ENCODE peak calls at places on chromosomes 11 and 22, in nine cellular contexts. One of them, this sample, is unnamed.

GRCh38 chr11:66510990-66511339 is 530 bp downstream of the BBS1 start:
- DNase-seq in NAMALWA: no peak
- DNase-seq in pons: no peak
- DNase-seq in astrocyte of the spinal cord: no peak
- DNase-seq in colonic mucosa: no peak
- DNase-seq in ovary: no peak
- DNase-seq in head of caudate nucleus: peak
- DNase-seq in CD4-positive, CD25-positive, alpha-beta regulatory T cell: no peak
- DNase-seq in fibroblast of lung: no peak
- DNase-seq in this sample: no peak

GRCh38 chr11:8251767-8252295 is 11.8 kb downstream of the LMO1 start:
- DNase-seq in pons: no peak
- DNase-seq in astrocyte of the spinal cord: no peak
- DNase-seq in head of caudate nucleus: no peak
- DNase-seq in ovary: no peak
- DNase-seq in CD4-positive, CD25-positive, alpha-beta regulatory T cell: no peak
- DNase-seq in NAMALWA: no peak
- DNase-seq in fibroblast of lung: no peak
- DNase-seq in colonic mucosa: no peak
- DNase-seq in this sample: no peak

GRCh38 chr22:24128631-24129601 is 52.4 kb upstream of the SUSD2 start:
- DNase-seq in pons: no peak
- DNase-seq in fibroblast of lung: no peak
- DNase-seq in head of caudate nucleus: no peak
- DNase-seq in NAMALWA: no peak
- DNase-seq in colonic mucosa: no peak
- DNase-seq in ovary: no peak
- DNase-seq in CD4-positive, CD25-positive, alpha-beta regulatory T cell: no peak
- DNase-seq in astrocyte of the spinal cord: no peak
- DNase-seq in this sample: no peak

GRCh38 chr11:88618716-88619462 is 281.4 kb upstream of the CTSC start:
- DNase-seq in NAMALWA: no peak
- DNase-seq in colonic mucosa: no peak
- DNase-seq in head of caudate nucleus: no peak
- DNase-seq in fibroblast of lung: no peak
- DNase-seq in CD4-positive, CD25-positive, alpha-beta regulatory T cell: no peak
- DNase-seq in astrocyte of the spinal cord: no peak
- DNase-seq in pons: no peak
- DNase-seq in ovary: no peak
- DNase-seq in this sample: no peak

GRCh38 chr11:1570896-1571759 is 943 bp downstream of the DUSP8 start:
- DNase-seq in CD4-positive, CD25-positive, alpha-beta regulatory T cell: no peak
- DNase-seq in NAMALWA: no peak
- DNase-seq in fibroblast of lung: no peak
- DNase-seq in head of caudate nucleus: no peak
- DNase-seq in colonic mucosa: peak
- DNase-seq in pons: no peak
- DNase-seq in astrocyte of the spinal cord: no peak
- DNase-seq in ovary: no peak
- DNase-seq in this sample: no peak

GRCh38 chr11:26849009-26849408 is 127.1 kb upstream of the SLC5A12 start:
- DNase-seq in fibroblast of lung: no peak
- DNase-seq in CD4-positive, CD25-positive, alpha-beta regulatory T cell: no peak
- DNase-seq in head of caudate nucleus: no peak
- DNase-seq in pons: no peak
- DNase-seq in NAMALWA: no peak
- DNase-seq in colonic mucosa: no peak
- DNase-seq in astrocyte of the spinal cord: no peak
- DNase-seq in ovary: no peak
- DNase-seq in this sample: no peak

GRCh38 chr11:11279956-11280689 is 72.9 kb downstream of the CSNK2A3 start:
- DNase-seq in CD4-positive, CD25-positive, alpha-beta regulatory T cell: no peak
- DNase-seq in NAMALWA: no peak
- DNase-seq in astrocyte of the spinal cord: peak
- DNase-seq in colonic mucosa: no peak
- DNase-seq in fibroblast of lung: peak
- DNase-seq in pons: no peak
- DNase-seq in head of caudate nucleus: no peak
- DNase-seq in ovary: no peak
- DNase-seq in this sample: no peak

GRCh38 chr11:2587976-2588748 is 111.6 kb downstream of the KCNQ1OT1 start:
- DNase-seq in astrocyte of the spinal cord: no peak
- DNase-seq in ovary: peak
- DNase-seq in CD4-positive, CD25-positive, alpha-beta regulatory T cell: no peak
- DNase-seq in pons: no peak
- DNase-seq in fibroblast of lung: no peak
- DNase-seq in NAMALWA: no peak
- DNase-seq in colonic mucosa: no peak
- DNase-seq in head of caudate nucleus: no peak
- DNase-seq in this sample: no peak

GRCh38 chr11:122784325-122785155 is 53.8 kb upstream of the CRTAM start:
- DNase-seq in colonic mucosa: no peak
- DNase-seq in ovary: peak
- DNase-seq in head of caudate nucleus: no peak
- DNase-seq in astrocyte of the spinal cord: peak
- DNase-seq in pons: no peak
- DNase-seq in fibroblast of lung: peak
- DNase-seq in CD4-positive, CD25-positive, alpha-beta regulatory T cell: no peak
- DNase-seq in NAMALWA: no peak
- DNase-seq in this sample: no peak

GRCh38 chr11:13831707-13832106 is 130.8 kb upstream of the SPON1 start:
- DNase-seq in astrocyte of the spinal cord: peak
- DNase-seq in head of caudate nucleus: no peak
- DNase-seq in NAMALWA: no peak
- DNase-seq in ovary: no peak
- DNase-seq in pons: peak
- DNase-seq in colonic mucosa: no peak
- DNase-seq in fibroblast of lung: peak
- DNase-seq in CD4-positive, CD25-positive, alpha-beta regulatory T cell: no peak
- DNase-seq in this sample: no peak

GRCh38 chr11:123454060-123454651 is 24.1 kb downstream of the GRAMD1B start:
- DNase-seq in fibroblast of lung: peak
- DNase-seq in head of caudate nucleus: no peak
- DNase-seq in CD4-positive, CD25-positive, alpha-beta regulatory T cell: peak
- DNase-seq in astrocyte of the spinal cord: peak
- DNase-seq in pons: no peak
- DNase-seq in NAMALWA: no peak
- DNase-seq in ovary: no peak
- DNase-seq in colonic mucosa: no peak
- DNase-seq in this sample: peak

GRCh38 chr11:111540114-111540920 is at the start of gene LAYN:
- DNase-seq in head of caudate nucleus: peak
- DNase-seq in pons: peak
- DNase-seq in CD4-positive, CD25-positive, alpha-beta regulatory T cell: peak
- DNase-seq in colonic mucosa: peak
- DNase-seq in fibroblast of lung: peak
- DNase-seq in ovary: peak
- DNase-seq in astrocyte of the spinal cord: peak
- DNase-seq in NAMALWA: no peak
- DNase-seq in this sample: peak

GRCh38 chr11:111298466-111299110 is at the start of gene POU2AF3:
- DNase-seq in CD4-positive, CD25-positive, alpha-beta regulatory T cell: no peak
- DNase-seq in ovary: peak
- DNase-seq in colonic mucosa: no peak
- DNase-seq in head of caudate nucleus: peak
- DNase-seq in astrocyte of the spinal cord: peak
- DNase-seq in fibroblast of lung: no peak
- DNase-seq in NAMALWA: no peak
- DNase-seq in pons: no peak
- DNase-seq in this sample: no peak